ENCODE peak calls at places on chromosomes 7 and 10, in eight cellular contexts. R, T, Q, E, B, V, O and A are unnamed samples.

GRCh38 chr10:47013469-47014169 is 102.4 kb downstream of the PTPN20 start:
- DNase-seq in R (no peak), T (no peak), Q (no peak), E (no peak), B (peak; percentile 79), V (no peak), O (peak; percentile 66), A (peak; percentile 54)

GRCh38 chr10:1195828-1196227 is 139.6 kb downstream of the WDR37 start:
- DNase-seq in R (no peak), T (no peak), Q (no peak), E (no peak), B (peak; percentile 29), V (no peak), O (no peak), A (no peak)

GRCh38 chr7:42292991-42293521 is 56.0 kb upstream of the GLI3 start:
- DNase-seq in R (peak; percentile 21), T (no peak), Q (no peak), E (peak; percentile 77), B (no peak), V (no peak), O (no peak), A (no peak)

GRCh38 chr7:108122181-108122580 is 8.0 kb downstream of the LAMB4 start:
- DNase-seq in R (no peak), T (no peak), Q (no peak), E (no peak), B (no peak), V (no peak), O (no peak), A (no peak)

GRCh38 chr7:103660455-103661371 is 214.7 kb upstream of the SLC26A5 start:
- DNase-seq in R (no peak), T (peak; percentile 6), Q (no peak), E (no peak), B (no peak), V (peak; percentile 71), O (no peak), A (no peak)

GRCh38 chr7:105219771-105220160 is 169.0 kb downstream of the SRPK2 start:
- DNase-seq in R (no peak), T (no peak), Q (no peak), E (no peak), B (no peak), V (no peak), O (no peak), A (no peak)

GRCh38 chr7:29371472-29371871 is 176.9 kb downstream of the CHN2 start:
- DNase-seq in R (no peak), T (no peak), Q (no peak), E (no peak), B (no peak), V (no peak), O (no peak), A (no peak)

GRCh38 chr7:103989785-103990775 is 622 bp upstream of the RELN start:
- DNase-seq in R (peak; percentile 15), T (peak; percentile 51), Q (no peak), E (peak; percentile 49), B (no peak), V (peak; percentile 48), O (no peak), A (peak; percentile 42)

GRCh38 chr7:142908921-142909870 is 23.7 kb upstream of the TRPV6 start:
- DNase-seq in R (peak; percentile 50), T (no peak), Q (no peak), E (peak; percentile 46), B (no peak), V (peak; percentile 42), O (no peak), A (no peak)

GRCh38 chr7:43905954-43906326 is 456 bp downstream of the URGCP start:
- DNase-seq in R (peak; percentile 29), T (no peak), Q (no peak), E (peak; percentile 48), B (no peak), V (peak; percentile 55), O (no peak), A (peak; percentile 56)

GRCh38 chr10:23643396-23643795 is 204.5 kb downstream of the OTUD1 start:
- DNase-seq in R (no peak), T (no peak), Q (no peak), E (no peak), B (no peak), V (no peak), O (peak; percentile 48), A (no peak)

GRCh38 chr7:46558482-46559193 is 637.6 kb upstream of the IGFBP3 start:
- DNase-seq in R (no peak), T (no peak), Q (no peak), E (no peak), B (no peak), V (peak; percentile 68), O (no peak), A (no peak)
- H3K27ac ChIP-seq in R (no peak overlapping the region), T (no peak overlapping the region), Q (no peak overlapping the region), E (no peak overlapping the region), B (no peak overlapping the region), V (peak overlapping the region; percentile 85), O (no peak overlapping the region), A (no peak overlapping the region)

GRCh38 chr10:58756126-58756525 is 243.5 kb downstream of the BICC1 start:
- DNase-seq in R (no peak), T (no peak), Q (no peak), E (peak; percentile 64), B (no peak), V (no peak), O (no peak), A (no peak)
- H3K4me3 ChIP-seq in R (no peak overlapping the region), T (no peak overlapping the region), Q (no peak overlapping the region), E (peak overlapping the region; percentile 33), B (peak overlapping the region; percentile 30), V (no peak overlapping the region), O (peak overlapping the region; percentile 54), A (no peak overlapping the region)

GRCh38 chr7:88317422-88317821 is 10.7 kb upstream of the STEAP4 start:
- DNase-seq in R (no peak), T (no peak), Q (no peak), E (no peak), B (no peak), V (no peak), O (no peak), A (no peak)
- H3K4me1 ChIP-seq in R (no peaks in the 10 kb centered on the region), T (no peaks in the 10 kb centered on the region), Q (no peaks in the 10 kb centered on the region), E (peaks cover under 1% of the 10 kb centered on the region), B (no peaks in the 10 kb centered on the region), V (no peaks in the 10 kb centered on the region), O (no peaks in the 10 kb centered on the region), A (peaks cover 2% of the 10 kb centered on the region)

GRCh38 chr10:88999629-89000028 is 9.0 kb downstream of the FAS start:
- DNase-seq in R (no peak), T (no peak), Q (no peak), E (no peak), B (no peak), V (no peak), O (no peak), A (no peak)
- H3K27ac ChIP-seq in R (no peak overlapping the region), T (no peak overlapping the region), Q (peak overlapping the region; percentile 38), E (no peak overlapping the region), B (peak overlapping the region; percentile 71), V (no peak overlapping the region), O (no peak overlapping the region), A (no peak overlapping the region)